ENCODE peak calls at places on chromosomes 3 and 15, in six cellular contexts. V is GM23338, N is MM.1S, Y is neural progenitor cell, H is GM23248, O is PC-3. I is an unnamed sample.

GRCh38 chr15:91068966-91069365 is 31.1 kb upstream of the SV2B start:
- DNase-seq in V (peak; percentile 27), N (no peak), Y (no peak), H (no peak), O (no peak), I (no peak)

GRCh38 chr3:159185443-159186050 is 383.7 kb downstream of the MFSD1 start:
- DNase-seq in V (no peak), N (peak; percentile 43), Y (no peak), H (peak; percentile 31), O (no peak), I (no peak)

GRCh38 chr3:169497567-169498257 is 165.8 kb downstream of the MECOM start:
- DNase-seq in V (no peak), N (no peak), Y (no peak), H (no peak), O (peak; percentile 95), I (no peak)

GRCh38 chr15:62698646-62699045 is 343.9 kb upstream of the TPM1 start:
- DNase-seq in V (no peak), N (no peak), Y (no peak), H (no peak), O (no peak), I (no peak)

GRCh38 chr15:69265347-69265955 is 33.3 kb upstream of the PAQR5 start:
- DNase-seq in V (peak; percentile 57), N (peak; percentile 68), Y (peak; percentile 55), H (peak; percentile 44), O (peak; percentile 58), I (peak; percentile 32)

GRCh38 chr15:58077427-58077826 is 11.9 kb upstream of the ALDH1A2 start:
- DNase-seq in V (peak; percentile 51), N (peak; percentile 33), Y (peak; percentile 37), H (no peak), O (peak; percentile 40), I (peak; percentile 40)

GRCh38 chr15:68428431-68428940 is 3.5 kb downstream of the ITGA11 start:
- DNase-seq in V (no peak), N (no peak), Y (no peak), H (no peak), O (no peak), I (no peak)

GRCh38 chr3:5616873-5617272 is 429.4 kb downstream of the EDEM1 start:
- DNase-seq in V (no peak), N (no peak), Y (no peak), H (no peak), O (no peak), I (no peak)

GRCh38 chr3:156729460-156730179 is 55.2 kb downstream of the TIPARP start:
- DNase-seq in V (no peak), N (no peak), Y (peak; percentile 17), H (no peak), O (no peak), I (no peak)

GRCh38 chr3:87437765-87438164 is 161.4 kb upstream of the POU1F1 start:
- DNase-seq in V (no peak), N (no peak), Y (no peak), H (peak; percentile 47), O (peak; percentile 38), I (no peak)

DNA sequence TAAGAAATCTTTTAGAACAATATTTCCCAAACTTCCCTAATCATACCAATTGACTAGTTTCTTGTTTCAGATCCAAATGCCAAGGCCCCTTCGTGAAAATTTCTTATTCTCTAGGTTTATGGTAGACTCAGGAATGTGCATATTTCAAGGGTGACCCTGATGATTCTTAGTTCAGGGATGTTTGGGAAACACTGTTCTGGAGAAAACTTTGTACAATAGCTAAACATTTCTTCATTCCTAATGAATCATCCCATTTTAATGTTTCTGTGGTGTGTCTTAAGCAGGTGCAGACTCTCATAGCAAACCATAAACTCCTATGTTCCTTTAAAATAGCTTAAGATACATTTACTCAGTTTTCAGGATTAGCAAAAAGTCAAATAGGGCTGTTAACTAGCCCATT is 314.5 kb downstream of the TIGIT start:
- DNase-seq in V (no peak), N (no peak), Y (no peak), H (peak; percentile 87), O (peak; percentile 8), I (no peak)
- H3K27ac ChIP-seq in V (no peak overlapping the region), N (no peak overlapping the region), Y (no peak overlapping the region), H (peak overlapping the region; percentile 64), O (no peak overlapping the region), I (no peak overlapping the region)

GRCh38 chr3:33218446-33219174 is at the start of gene SUSD5:
- DNase-seq in V (peak; percentile 81), N (no peak), Y (peak; percentile 86), H (peak; percentile 53), O (no peak), I (peak; percentile 38)

GRCh38 chr3:33218072-33218445 is 551 bp downstream of the SUSD5 start:
- DNase-seq in V (peak; percentile 25), N (no peak), Y (peak; percentile 27), H (peak; percentile 1), O (no peak), I (no peak)

GRCh38 chr3:33221241-33221640 is 2.6 kb upstream of the SUSD5 start:
- DNase-seq in V (no peak), N (no peak), Y (no peak), H (no peak), O (no peak), I (no peak)

GRCh38 chr3:33215739-33216138 is 2.9 kb downstream of the SUSD5 start:
- DNase-seq in V (no peak), N (no peak), Y (no peak), H (no peak), O (no peak), I (no peak)

DNA sequence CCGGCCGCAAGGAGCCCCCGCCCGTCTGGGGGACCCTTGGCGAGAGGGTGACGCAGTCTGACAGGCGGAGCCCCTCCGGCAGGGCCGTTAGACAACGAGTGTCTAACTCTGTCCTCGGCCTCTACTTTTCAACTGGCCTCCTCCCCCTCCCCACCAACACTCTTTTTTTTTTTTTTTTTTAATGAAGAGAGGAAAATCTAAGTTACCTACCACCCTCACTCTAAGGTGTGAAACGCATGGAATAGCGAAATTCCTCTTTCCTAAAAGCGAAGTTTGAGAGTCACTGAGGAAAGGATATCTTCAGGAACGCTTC is 521 bp upstream of the SUSD5 start:
- DNase-seq in V (no peak), N (no peak), Y (no peak), H (no peak), O (no peak), I (no peak)
- TF ChIP-seq EZH2 in V (no peak), N (no peak), Y (no peak), H (no peak), O (no peak), I (no peak)

DNA sequence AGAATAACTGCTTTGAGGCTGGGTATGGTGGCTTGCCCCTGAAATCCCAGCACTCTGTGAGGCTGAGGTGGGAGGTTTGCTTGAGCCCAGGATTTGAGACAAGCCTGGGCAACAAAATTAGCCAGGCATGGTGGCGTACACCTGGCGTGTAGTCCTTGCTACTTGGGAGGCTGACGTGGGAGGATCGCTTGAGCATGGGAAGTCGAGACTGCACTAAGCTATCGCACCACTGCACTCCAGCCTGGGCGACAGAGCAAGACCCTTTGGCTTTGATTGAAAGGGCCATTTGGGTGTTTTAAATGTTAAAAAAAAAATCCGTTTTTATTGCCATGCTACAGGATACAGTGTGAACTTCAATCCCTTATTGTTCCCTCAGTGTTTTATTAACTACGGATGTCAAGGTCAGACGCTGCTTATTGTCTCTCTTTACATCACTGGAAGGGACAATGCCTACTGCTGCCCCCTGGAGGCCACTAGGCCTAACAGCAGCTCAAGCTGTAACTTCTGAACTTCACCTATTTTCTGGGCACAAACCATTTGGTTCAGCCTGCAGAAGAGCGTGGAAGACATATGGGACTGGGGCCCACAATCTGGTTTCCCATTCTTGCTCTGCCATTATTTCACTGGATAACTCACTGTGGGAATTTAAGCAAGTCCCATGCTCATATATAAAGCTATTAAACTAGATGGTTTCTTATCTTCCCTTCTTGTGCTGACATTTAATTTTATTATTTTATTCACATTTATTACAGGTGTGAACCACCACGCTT is 15.3 kb upstream of the IREB2 start:
- DNase-seq in V (peak; percentile 80), N (peak; percentile 79), Y (peak; percentile 73), H (peak; percentile 64), O (peak; percentile 69), I (peak; percentile 80)
- TF ChIP-seq EZH2phosphoT487 in V (no peak), N (no peak), Y (no peak), H (no peak), O (no peak), I (no peak)

GRCh38 chr3:8562081-8562595 is 60.5 kb downstream of the LMCD1 start:
- DNase-seq in V (no peak), N (no peak), Y (no peak), H (no peak), O (no peak), I (no peak)
- H3K27ac ChIP-seq in V (no peak overlapping the region), N (no peak overlapping the region), Y (no peak overlapping the region), H (peak overlapping the region; percentile 71), O (no peak overlapping the region), I (peak overlapping the region; percentile 83)

DNA sequence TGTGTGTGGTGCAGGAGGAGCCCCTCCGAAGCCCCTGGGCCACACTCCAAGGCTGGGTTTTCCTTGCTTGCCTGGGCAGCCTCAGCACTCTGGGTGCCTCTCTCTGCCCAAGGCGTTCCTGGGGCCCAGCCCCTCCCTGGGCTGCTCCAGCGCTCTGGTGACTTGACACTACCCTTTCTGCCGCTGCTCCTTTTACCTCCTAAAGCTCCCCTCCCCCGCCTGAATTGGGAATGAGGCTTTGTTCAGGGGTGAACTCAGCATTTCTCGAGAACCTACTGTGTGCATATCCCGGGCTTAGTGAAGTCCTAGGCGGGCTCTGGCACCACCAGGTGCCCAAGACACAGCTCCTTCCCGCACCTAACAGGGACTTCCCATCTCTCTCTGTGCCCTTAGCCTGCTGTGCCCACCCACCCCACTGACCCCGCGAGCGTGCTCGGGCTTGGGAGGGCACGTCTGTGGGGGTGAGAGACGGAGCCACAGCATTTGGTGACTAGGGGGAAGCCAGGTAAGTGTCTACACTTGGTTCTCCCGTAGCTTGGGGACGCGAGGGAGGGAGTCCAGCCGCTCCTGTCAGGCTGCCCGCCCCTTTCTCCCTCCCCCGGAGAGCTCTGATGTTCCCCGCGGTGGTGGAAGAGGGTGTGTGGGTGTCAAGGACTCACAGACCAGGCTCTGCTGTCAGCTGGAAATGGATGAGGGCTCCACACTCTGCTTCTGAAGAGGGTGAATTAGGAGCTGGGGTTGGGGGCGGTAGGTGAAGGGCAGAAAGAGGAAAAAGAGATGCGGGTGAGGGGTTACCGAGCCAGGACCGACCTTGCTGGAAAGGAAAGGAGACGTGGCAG is 1.1 kb upstream of the BAHD1 start:
- DNase-seq in V (peak; percentile 94), N (peak; percentile 24), Y (peak; percentile 77), H (peak; percentile 80), O (peak; percentile 45), I (peak; percentile 72)
- TF ChIP-seq EZH2 in V (no peak), N (no peak), Y (no peak), H (no peak), O (no peak), I (no peak)

GRCh38 chr15:101028772-101029438 is 109.7 kb downstream of the LRRK1 start:
- DNase-seq in V (no peak), N (no peak), Y (no peak), H (no peak), O (no peak), I (no peak)
- TF ChIP-seq EZH2phosphoT487 in V (no peak), N (no peak), Y (no peak), H (no peak), O (no peak), I (no peak)

DNA sequence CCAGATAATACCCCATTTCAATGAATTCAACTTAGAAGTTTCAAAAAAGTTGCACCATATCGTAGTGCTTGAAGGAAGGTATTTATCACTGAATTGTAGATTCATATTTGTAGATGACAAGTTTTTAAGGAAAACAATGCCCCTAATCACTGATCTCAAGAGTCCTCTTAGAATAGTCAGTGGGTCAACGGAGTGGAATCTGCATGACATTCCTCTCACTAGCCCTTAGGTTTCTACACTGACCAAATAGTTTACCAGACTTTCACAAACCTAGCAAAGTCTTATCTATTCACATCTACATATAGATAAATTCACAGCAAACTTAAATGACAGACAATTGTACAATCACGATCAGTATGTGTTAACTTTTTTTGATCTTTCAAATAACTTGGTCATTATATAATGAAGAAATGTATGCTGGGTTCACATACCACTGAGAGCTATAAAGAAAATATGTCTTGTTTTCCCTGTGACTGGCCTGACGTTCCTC is 35.7 kb upstream of the PHLDB2 start:
- DNase-seq in V (no peak), N (no peak), Y (no peak), H (no peak), O (no peak), I (no peak)
- H3K27ac ChIP-seq in V (no peak overlapping the region), N (no peak overlapping the region), Y (no peak overlapping the region), H (no peak overlapping the region), O (no peak overlapping the region), I (peak overlapping the region; percentile 9)